ENCODE peak calls at places on chromosomes 1 and 21, in seven cellular contexts. W is uterus, P is cardiac fibroblast, D is NB4, H is fibroblast of lung, Y is foreskin fibroblast, V is transverse colon. F is an unnamed sample.

GRCh38 chr1:214997685-214998084 is 84.9 kb upstream of the KCNK2 start:
- DNase-seq in W (no peak), P (no peak), D (peak; percentile 12), H (no peak), Y (no peak), V (no peak), F (no peak)

GRCh38 chr1:161473363-161473762 is 31.9 kb upstream of the FCGR2A start:
- DNase-seq in W (no peak), P (no peak), D (peak; percentile 69), H (peak; percentile 4), Y (peak; percentile 20), V (no peak), F (no peak)

GRCh38 chr1:89822109-89822962 is 1.5 kb downstream of the LRRC8D start:
- DNase-seq in W (no peak), P (no peak), D (peak; percentile 72), H (no peak), Y (no peak), V (peak; percentile 21), F (no peak)

GRCh38 chr1:64685247-64685646 is 59.6 kb upstream of the RAVER2 start:
- DNase-seq in W (no peak), P (no peak), D (peak; percentile 30), H (no peak), Y (no peak), V (no peak), F (no peak)

GRCh38 chr21:42590431-42591131 is 62.8 kb upstream of the PDE9A start:
- DNase-seq in W (no peak), P (no peak), D (peak; percentile 25), H (no peak), Y (no peak), V (no peak), F (peak; percentile 70)

GRCh38 chr1:119673171-119673940 is 25.3 kb upstream of the ZNF697 start:
- DNase-seq in W (no peak), P (peak; percentile 70), D (no peak), H (no peak), Y (peak; percentile 17), V (no peak), F (no peak)

GRCh38 chr1:8404450-8405370 is 86.8 kb downstream of the SLC45A1 start:
- DNase-seq in W (no peak), P (no peak), D (no peak), H (no peak), Y (no peak), V (peak; percentile 43), F (no peak)

GRCh38 chr21:42652527-42653491 is 612 bp upstream of the PDE9A start:
- DNase-seq in W (peak; percentile 56), P (peak; percentile 61), D (no peak), H (peak; percentile 39), Y (peak; percentile 73), V (peak; percentile 56), F (no peak)

GRCh38 chr1:65820983-65821382 is 28.3 kb downstream of the PDE4B start:
- DNase-seq in W (no peak), P (peak; percentile 82), D (peak; percentile 15), H (peak; percentile 97), Y (peak; percentile 93), V (no peak), F (no peak)

GRCh38 chr1:107525146-107525545 is 384.3 kb downstream of the NTNG1 start:
- DNase-seq in W (no peak), P (no peak), D (peak; percentile 6), H (no peak), Y (peak; percentile 39), V (no peak), F (no peak)

GRCh38 chr21:25457946-25458345 is 149.3 kb downstream of the MRPL39 start:
- DNase-seq in W (no peak), P (no peak), D (no peak), H (no peak), Y (no peak), V (no peak), F (no peak)

GRCh38 chr21:35563885-35564451 is 496.4 kb downstream of the SETD4 start:
- DNase-seq in W (peak; percentile 21), P (peak; percentile 98), D (peak; percentile 97), H (peak; percentile 98), Y (peak; percentile 93), V (peak; percentile 11), F (peak; percentile 26)

GRCh38 chr1:36643391-36644270 is 160.9 kb upstream of the CSF3R start:
- DNase-seq in W (no peak), P (no peak), D (no peak), H (no peak), Y (no peak), V (peak; percentile 25), F (no peak)

GRCh38 chr1:180213401-180214177 is 16.5 kb upstream of the LHX4 start:
- DNase-seq in W (no peak), P (peak; percentile 7), D (no peak), H (peak; percentile 45), Y (peak; percentile 30), V (peak; percentile 41), F (no peak)

GRCh38 chr1:88333301-88333700 is 350.8 kb upstream of the PKN2 start:
- DNase-seq in W (no peak), P (no peak), D (no peak), H (peak; percentile 27), Y (no peak), V (no peak), F (no peak)

GRCh38 chr1:62951441-62951840 is 167.5 kb downstream of the ATG4C start:
- DNase-seq in W (no peak), P (no peak), D (no peak), H (no peak), Y (no peak), V (no peak), F (no peak)

GRCh38 chr21:31612889-31613785 is 46.4 kb upstream of the SOD1 start:
- DNase-seq in W (no peak), P (no peak), D (peak; percentile 72), H (no peak), Y (peak; percentile 28), V (no peak), F (no peak)

GRCh38 chr1:43465694-43466152 is 12.0 kb upstream of the HYI start:
- DNase-seq in W (no peak), P (no peak), D (no peak), H (no peak), Y (no peak), V (no peak), F (no peak)

GRCh38 chr1:171784779-171785178 is 3.3 kb downstream of the METTL13 start:
- DNase-seq in W (no peak), P (no peak), D (no peak), H (no peak), Y (no peak), V (no peak), F (no peak)

GRCh38 chr21:40331182-40331581 is 463.9 kb downstream of the PCP4 start:
- DNase-seq in W (no peak), P (no peak), D (no peak), H (no peak), Y (no peak), V (no peak), F (no peak)

GRCh38 chr1:232627645-232628334 is 2.1 kb downstream of the SIPA1L2 start:
- DNase-seq in W (no peak), P (peak; percentile 30), D (peak; percentile 16), H (peak; percentile 44), Y (peak; percentile 7), V (no peak), F (no peak)

GRCh38 chr21:38861006-38861405 is 55.3 kb downstream of the ETS2 start:
- DNase-seq in W (no peak), P (peak; percentile 53), D (no peak), H (no peak), Y (peak; percentile 19), V (no peak), F (no peak)

GRCh38 chr1:41379741-41380130 is 18.5 kb downstream of the FOXO6 start:
- DNase-seq in W (no peak), P (no peak), D (peak; percentile 33), H (no peak), Y (no peak), V (no peak), F (no peak)

GRCh38 chr1:41382531-41383090 is 21.4 kb downstream of the FOXO6 start:
- DNase-seq in W (peak; percentile 79), P (peak; percentile 51), D (no peak), H (no peak), Y (peak; percentile 38), V (no peak), F (no peak)

GRCh38 chr1:41381691-41382530 is 20.7 kb downstream of the FOXO6 start:
- DNase-seq in W (peak; percentile 67), P (peak; percentile 51), D (no peak), H (peak; percentile 35), Y (peak; percentile 72), V (peak; percentile 54), F (no peak)

GRCh38 chr1:41380195-41380594 is 19.0 kb downstream of the FOXO6 start:
- DNase-seq in W (no peak), P (no peak), D (no peak), H (no peak), Y (no peak), V (no peak), F (no peak)

GRCh38 chr1:41380979-41381690 is 19.9 kb downstream of the FOXO6 start:
- DNase-seq in W (peak; percentile 82), P (peak; percentile 31), D (peak; percentile 66), H (no peak), Y (peak; percentile 37), V (no peak), F (peak; percentile 92)
- H3K4me3 ChIP-seq in W (peak overlapping the region; percentile 48), P (peak overlapping the region; percentile 25), D (no peak overlapping the region), H (no peak overlapping the region), Y (peak overlapping the region; percentile 40), V (peak overlapping the region; percentile 63), F (no peak overlapping the region)

GRCh38 chr21:46326110-46326703 is 2.3 kb downstream of the PCNT start:
- DNase-seq in W (no peak), P (no peak), D (no peak), H (no peak), Y (no peak), V (no peak), F (no peak)
- H3K4me3 ChIP-seq in W (no peak overlapping the region), P (no peak overlapping the region), D (peak overlapping the region; percentile 16), H (peak overlapping the region; percentile 86), Y (peak overlapping the region; percentile 72), V (no peak overlapping the region), F (no peak overlapping the region)

GRCh38 chr1:154683820-154684219 is 75.8 kb upstream of the ADAR start:
- DNase-seq in W (no peak), P (no peak), D (no peak), H (no peak), Y (no peak), V (no peak), F (no peak)
- H3K4me3 ChIP-seq in W (no peak overlapping the region), P (no peak overlapping the region), D (no peak overlapping the region), H (no peak overlapping the region), Y (no peak overlapping the region), V (no peak overlapping the region), F (no peak overlapping the region)

GRCh38 chr1:236065509-236066005 is 667 bp upstream of the NID1 start:
- DNase-seq in W (no peak), P (no peak), D (no peak), H (no peak), Y (no peak), V (no peak), F (no peak)

GRCh38 chr1:236067854-236068454 is 3.1 kb upstream of the NID1 start:
- DNase-seq in W (no peak), P (peak; percentile 81), D (no peak), H (peak; percentile 91), Y (peak; percentile 67), V (no peak), F (no peak)

GRCh38 chr1:236064674-236065508 is at the start of gene NID1:
- DNase-seq in W (peak; percentile 93), P (peak; percentile 92), D (no peak), H (peak; percentile 88), Y (peak; percentile 95), V (peak; percentile 76), F (peak; percentile 96)

GRCh38 chr1:236066828-236067386 is 2.0 kb upstream of the NID1 start:
- DNase-seq in W (peak; percentile 46), P (peak; percentile 17), D (peak; percentile 74), H (no peak), Y (no peak), V (peak; percentile 56), F (peak; percentile 67)

GRCh38 chr1:236066054-236066453 is 1.2 kb upstream of the NID1 start:
- DNase-seq in W (no peak), P (peak; percentile 31), D (no peak), H (peak; percentile 56), Y (no peak), V (no peak), F (no peak)
- H3K4me3 ChIP-seq in W (no peak overlapping the region), P (no peak overlapping the region), D (no peak overlapping the region), H (no peak overlapping the region), Y (no peak overlapping the region), V (peak overlapping the region; percentile 74), F (no peak overlapping the region)